ENCODE peak calls at places on chromosomes 13 and 19, in five cellular contexts. M, E, B, C and Q are unnamed samples.
A peak's percentile ranks its signal among the peaks of the same experiment; 100 is the strongest.

GRCh38 chr13:101520672-101521071 is 68.2 kb downstream of the ITGBL1 start:
- DNase-seq in B (no peak), E (peak; percentile 86), C (peak; percentile 78), M (no peak), Q (no peak)

GRCh38 chr13:42380420-42381164 is 108.6 kb downstream of the AKAP11 start:
- DNase-seq in E (no peak), B (no peak), M (no peak), C (no peak), Q (no peak)

GRCh38 chr19:33395561-33396550 is 22.3 kb downstream of the CEBPG start:
- DNase-seq in E (no peak), M (no peak), C (no peak), B (no peak), Q (no peak)

GRCh38 chr19:13633109-13633508 is 126.8 kb upstream of the CACNA1A start:
- DNase-seq in M (no peak), E (peak; percentile 48), B (no peak), C (no peak), Q (no peak)

GRCh38 chr13:77503398-77503797 is 32.1 kb upstream of the SCEL start:
- DNase-seq in C (no peak), M (no peak), E (no peak), B (no peak), Q (no peak)

GRCh38 chr19:50794074-50794777 is 4.0 kb downstream of the ACP4 start:
- DNase-seq in C (no peak), E (peak; percentile 12), B (no peak), M (no peak), Q (no peak)

GRCh38 chr13:43273362-43273761 is 250.0 kb downstream of the DNAJC15 start:
- DNase-seq in E (peak; percentile 38), C (peak; percentile 51), M (no peak), B (no peak), Q (no peak)

GRCh38 chr13:111844682-111845081 is 222.3 kb upstream of the SOX1 start:
- DNase-seq in C (no peak), M (no peak), E (no peak), B (no peak), Q (no peak)

GRCh38 chr19:56211718-56212117 is 9.6 kb downstream of the ZSCAN5C start:
- DNase-seq in M (no peak), E (no peak), B (no peak), C (no peak), Q (no peak)

GRCh38 chr19:13234518-13234917 is 84.3 kb downstream of the IER2 start:
- DNase-seq in C (peak; percentile 3), M (peak; percentile 31), E (no peak), B (no peak), Q (no peak)

GRCh38 chr19:5436101-5436947 is 18.9 kb upstream of the ZNRF4 start:
- DNase-seq in C (peak; percentile 95), B (no peak), E (peak; percentile 46), M (peak; percentile 68), Q (peak; percentile 48)

GRCh38 chr19:11141937-11142527 is 13.6 kb downstream of the SPC24 start:
- DNase-seq in C (no peak), B (no peak), M (no peak), E (no peak), Q (no peak)

GRCh38 chr13:50203256-50204083 is 188.2 kb downstream of the KCNRG start:
- DNase-seq in M (no peak), C (no peak), B (no peak), E (no peak), Q (no peak)

GRCh38 chr13:89057274-89057673 is 1386.1 kb downstream of the SLITRK5 start:
- DNase-seq in B (no peak), C (no peak), E (no peak), M (no peak), Q (no peak)

GRCh38 chr19:35154535-35155406 is at the start of gene FXYD5:
- DNase-seq in M (no peak), B (peak; percentile 81), C (peak; percentile 81), E (peak; percentile 68), Q (no peak)

GRCh38 chr13:113759525-113760137 is 605 bp downstream of the TMEM255B start:
- DNase-seq in C (peak; percentile 9), M (no peak), E (peak; percentile 7), B (no peak), Q (no peak)

GRCh38 chr13:85241045-85241444 is 558.2 kb downstream of the SLITRK6 start:
- DNase-seq in M (no peak), E (peak; percentile 50), B (no peak), C (peak; percentile 6), Q (no peak)

GRCh38 chr19:31280266-31281006 is 68.8 kb downstream of the TSHZ3 start:
- DNase-seq in M (no peak), C (no peak), B (no peak), E (no peak), Q (no peak)

GRCh38 chr13:108214511-108215383 is 589 bp downstream of the LIG4 start:
- DNase-seq in C (no peak), M (no peak), B (peak; percentile 36), E (peak; percentile 22), Q (peak; percentile 9)

GRCh38 chr19:426725-427445 is 17.9 kb upstream of the C2CD4C start:
- DNase-seq in C (no peak), M (no peak), B (no peak), E (no peak), Q (no peak)

GRCh38 chr13:51874651-51875050 is 12.9 kb downstream of the CCDC70 start:
- DNase-seq in M (no peak), C (no peak), B (no peak), E (no peak), Q (no peak)

GRCh38 chr19:4208385-4209094 is 20.8 kb upstream of the EBI3 start:
- DNase-seq in C (peak; percentile 39), E (peak; percentile 48), B (no peak), M (no peak), Q (no peak)

GRCh38 chr13:46682015-46682414 is 114.9 kb downstream of the ESD start:
- DNase-seq in C (no peak), M (no peak), E (no peak), B (no peak), Q (no peak)